ENCODE peak calls at places on chromosomes 6 and 20, in seven cellular contexts. One of them, this sample, is unnamed.

GRCh38 chr6:88177961-88178464 is 11.9 kb upstream of the CNR1 start:
- DNase-seq in central memory CD4-positive, alpha-beta T cell: no peak
- DNase-seq in ELR: peak; percentile 5
- DNase-seq in BE2C: no peak
- DNase-seq in GM04504: no peak
- DNase-seq in mucosa of gallbladder: peak; percentile 37
- DNase-seq in CD8-positive, alpha-beta T cell: no peak
- DNase-seq in this sample: no peak

GRCh38 chr20:58877374-58878360 is 25.2 kb downstream of the GNAS start:
- DNase-seq in central memory CD4-positive, alpha-beta T cell: no peak
- DNase-seq in ELR: no peak
- DNase-seq in BE2C: peak; percentile 71
- DNase-seq in GM04504: no peak
- DNase-seq in mucosa of gallbladder: no peak
- DNase-seq in CD8-positive, alpha-beta T cell: no peak
- DNase-seq in this sample: no peak

GRCh38 chr20:33803921-33804337 is 7.2 kb upstream of the CHMP4B start:
- DNase-seq in central memory CD4-positive, alpha-beta T cell: no peak
- DNase-seq in ELR: peak; percentile 90
- DNase-seq in BE2C: no peak
- DNase-seq in GM04504: peak; percentile 40
- DNase-seq in mucosa of gallbladder: no peak
- DNase-seq in CD8-positive, alpha-beta T cell: no peak
- DNase-seq in this sample: no peak

GRCh38 chr20:34017610-34018009 is 23.9 kb downstream of the RALY start:
- DNase-seq in central memory CD4-positive, alpha-beta T cell: no peak
- DNase-seq in ELR: peak; percentile 99
- DNase-seq in BE2C: no peak
- DNase-seq in GM04504: peak; percentile 69
- DNase-seq in mucosa of gallbladder: no peak
- DNase-seq in CD8-positive, alpha-beta T cell: no peak
- DNase-seq in this sample: no peak

GRCh38 chr20:33674294-33675126 is at the start of gene NECAB3:
- DNase-seq in central memory CD4-positive, alpha-beta T cell: peak; percentile 41
- DNase-seq in ELR: peak; percentile 84
- DNase-seq in BE2C: peak; percentile 90
- DNase-seq in GM04504: no peak
- DNase-seq in mucosa of gallbladder: peak; percentile 84
- DNase-seq in CD8-positive, alpha-beta T cell: no peak
- DNase-seq in this sample: peak; percentile 44

GRCh38 chr20:33083544-33084340 is 4.3 kb downstream of the BPIFB4 start:
- DNase-seq in central memory CD4-positive, alpha-beta T cell: no peak
- DNase-seq in ELR: no peak
- DNase-seq in BE2C: no peak
- DNase-seq in GM04504: no peak
- DNase-seq in mucosa of gallbladder: no peak
- DNase-seq in CD8-positive, alpha-beta T cell: no peak
- DNase-seq in this sample: no peak

GRCh38 chr6:14339172-14339571 is 221.6 kb downstream of the CD83 start:
- DNase-seq in central memory CD4-positive, alpha-beta T cell: no peak
- DNase-seq in ELR: no peak
- DNase-seq in BE2C: no peak
- DNase-seq in GM04504: no peak
- DNase-seq in mucosa of gallbladder: no peak
- DNase-seq in CD8-positive, alpha-beta T cell: no peak
- DNase-seq in this sample: no peak

GRCh38 chr20:23265226-23265625 is 85.4 kb upstream of the NXT1 start:
- DNase-seq in central memory CD4-positive, alpha-beta T cell: no peak
- DNase-seq in ELR: no peak
- DNase-seq in BE2C: no peak
- DNase-seq in GM04504: no peak
- DNase-seq in mucosa of gallbladder: no peak
- DNase-seq in CD8-positive, alpha-beta T cell: no peak
- DNase-seq in this sample: no peak

GRCh38 chr6:31945507-31946369 is at the start of gene CFB:
- DNase-seq in central memory CD4-positive, alpha-beta T cell: no peak
- DNase-seq in ELR: peak; percentile 92
- DNase-seq in BE2C: no peak
- DNase-seq in GM04504: peak; percentile 75
- DNase-seq in mucosa of gallbladder: peak; percentile 91
- DNase-seq in CD8-positive, alpha-beta T cell: no peak
- DNase-seq in this sample: no peak

GRCh38 chr6:33091957-33092356 is 16.2 kb downstream of the HLA-DPB1 start:
- DNase-seq in central memory CD4-positive, alpha-beta T cell: peak; percentile 25
- DNase-seq in ELR: peak; percentile 18
- DNase-seq in BE2C: peak; percentile 44
- DNase-seq in GM04504: no peak
- DNase-seq in mucosa of gallbladder: no peak
- DNase-seq in CD8-positive, alpha-beta T cell: peak; percentile 40
- DNase-seq in this sample: peak; percentile 33

GRCh38 chr6:20846602-20847028 is 312.4 kb downstream of the CDKAL1 start:
- DNase-seq in central memory CD4-positive, alpha-beta T cell: no peak
- DNase-seq in ELR: peak; percentile 45
- DNase-seq in BE2C: peak; percentile 36
- DNase-seq in GM04504: no peak
- DNase-seq in mucosa of gallbladder: no peak
- DNase-seq in CD8-positive, alpha-beta T cell: no peak
- DNase-seq in this sample: no peak

GRCh38 chr20:23135449-23136447 is 49.6 kb upstream of the CD93 start:
- DNase-seq in central memory CD4-positive, alpha-beta T cell: no peak
- DNase-seq in ELR: no peak
- DNase-seq in BE2C: no peak
- DNase-seq in GM04504: no peak
- DNase-seq in mucosa of gallbladder: no peak
- DNase-seq in CD8-positive, alpha-beta T cell: no peak
- DNase-seq in this sample: no peak

GRCh38 chr6:91273729-91274128 is 686.9 kb upstream of the MAP3K7 start:
- DNase-seq in central memory CD4-positive, alpha-beta T cell: no peak
- DNase-seq in ELR: no peak
- DNase-seq in BE2C: peak; percentile 37
- DNase-seq in GM04504: no peak
- DNase-seq in mucosa of gallbladder: no peak
- DNase-seq in CD8-positive, alpha-beta T cell: no peak
- DNase-seq in this sample: no peak

GRCh38 chr6:28407401-28407800 is 7.9 kb upstream of the ZSCAN12 start:
- DNase-seq in central memory CD4-positive, alpha-beta T cell: no peak
- DNase-seq in ELR: no peak
- DNase-seq in BE2C: no peak
- DNase-seq in GM04504: no peak
- DNase-seq in mucosa of gallbladder: no peak
- DNase-seq in CD8-positive, alpha-beta T cell: no peak
- DNase-seq in this sample: no peak

GRCh38 chr20:63126876-63127699 is 88.8 kb downstream of the YTHDF1 start:
- DNase-seq in central memory CD4-positive, alpha-beta T cell: no peak
- DNase-seq in ELR: no peak
- DNase-seq in BE2C: no peak
- DNase-seq in GM04504: no peak
- DNase-seq in mucosa of gallbladder: no peak
- DNase-seq in CD8-positive, alpha-beta T cell: no peak
- DNase-seq in this sample: no peak

GRCh38 chr20:58622671-58623578 is 28.2 kb upstream of the STX16 start:
- DNase-seq in central memory CD4-positive, alpha-beta T cell: no peak
- DNase-seq in ELR: no peak
- DNase-seq in BE2C: no peak
- DNase-seq in GM04504: no peak
- DNase-seq in mucosa of gallbladder: no peak
- DNase-seq in CD8-positive, alpha-beta T cell: no peak
- DNase-seq in this sample: no peak

GRCh38 chr6:22003219-22003779 is 293.5 kb downstream of the PRL start:
- DNase-seq in central memory CD4-positive, alpha-beta T cell: no peak
- DNase-seq in ELR: no peak
- DNase-seq in BE2C: no peak
- DNase-seq in GM04504: no peak
- DNase-seq in mucosa of gallbladder: no peak
- DNase-seq in CD8-positive, alpha-beta T cell: no peak
- DNase-seq in this sample: no peak

GRCh38 chr6:90160013-90160412 is 136.6 kb downstream of the BACH2 start:
- DNase-seq in central memory CD4-positive, alpha-beta T cell: no peak
- DNase-seq in ELR: no peak
- DNase-seq in BE2C: no peak
- DNase-seq in GM04504: no peak
- DNase-seq in mucosa of gallbladder: no peak
- DNase-seq in CD8-positive, alpha-beta T cell: no peak
- DNase-seq in this sample: no peak

GRCh38 chr6:105646391-105646867 is 243.5 kb upstream of the PREP start:
- DNase-seq in central memory CD4-positive, alpha-beta T cell: peak; percentile 51
- DNase-seq in ELR: peak; percentile 43
- DNase-seq in BE2C: no peak
- DNase-seq in GM04504: no peak
- DNase-seq in mucosa of gallbladder: no peak
- DNase-seq in CD8-positive, alpha-beta T cell: no peak
- DNase-seq in this sample: peak; percentile 59

GRCh38 chr6:144265390-144265789 is 19.7 kb upstream of the UTRN start:
- DNase-seq in central memory CD4-positive, alpha-beta T cell: no peak
- DNase-seq in ELR: peak; percentile 94
- DNase-seq in BE2C: no peak
- DNase-seq in GM04504: no peak
- DNase-seq in mucosa of gallbladder: peak; percentile 39
- DNase-seq in CD8-positive, alpha-beta T cell: no peak
- DNase-seq in this sample: no peak

GRCh38 chr6:140345935-140346334 is 971.5 kb upstream of the CITED2 start:
- DNase-seq in central memory CD4-positive, alpha-beta T cell: no peak
- DNase-seq in ELR: no peak
- DNase-seq in BE2C: no peak
- DNase-seq in GM04504: no peak
- DNase-seq in mucosa of gallbladder: no peak
- DNase-seq in CD8-positive, alpha-beta T cell: no peak
- DNase-seq in this sample: no peak

This sample was measured in CD4-positive, alpha-beta memory T cell.